ENCODE peak calls at places on chromosomes 1 and 21, in eight cellular contexts. V is dorsolateral prefrontal cortex, W is cardiac fibroblast, B is lower lobe of right lung, R is progenitor cell of endocrine pancreas, Y is endothelial cell of umbilical vein, M is H9, X is CD14-positive monocyte. D is an unnamed sample.

GRCh38 chr1:33003657-33004056 is 33.0 kb downstream of the AK2 start:
- DNase-seq in W (no peak), Y (no peak), V (no peak), R (no peak), X (no peak), M (no peak), B (no peak), D (no peak)

GRCh38 chr1:103529746-103530145 is 4.2 kb downstream of the RNPC3 start:
- DNase-seq in B (no peak), X (no peak), M (no peak), Y (no peak), R (no peak), W (peak), V (peak), D (no peak)

GRCh38 chr1:47782414-47783165 is 214.6 kb downstream of the TRABD2B start:
- DNase-seq in X (no peak), V (no peak), M (no peak), W (no peak), Y (no peak), B (no peak), R (no peak), D (no peak)

GRCh38 chr1:145845514-145846161 is at the start of gene NUDT17:
- DNase-seq in W (peak), Y (peak), R (peak), X (peak), M (peak), V (peak), B (peak), D (peak)

GRCh38 chr1:112735752-112736151 is 20.6 kb upstream of the PPM1J start:
- DNase-seq in M (no peak), X (no peak), V (no peak), B (no peak), W (peak), R (no peak), Y (peak), D (no peak)

GRCh38 chr1:13730751-13731482 is 30.9 kb downstream of the PRDM2 start:
- DNase-seq in W (no peak), B (peak), X (peak), Y (peak), R (no peak), V (no peak), M (no peak), D (peak)

GRCh38 chr1:25715888-25716287 is 84.1 kb upstream of the SELENON start:
- DNase-seq in V (no peak), B (no peak), W (no peak), M (no peak), X (no peak), Y (no peak), R (no peak), D (no peak)

GRCh38 chr1:84960371-84960770 is 36.5 kb downstream of the MCOLN2 start:
- DNase-seq in V (no peak), Y (no peak), M (no peak), W (peak), X (no peak), B (no peak), R (no peak), D (no peak)

GRCh38 chr1:35544976-35545375 is 12.2 kb downstream of the KIAA0319L start:
- DNase-seq in R (no peak), M (peak), W (peak), X (peak), B (no peak), V (no peak), Y (no peak), D (peak)

GRCh38 chr1:184866582-184866981 is 107.7 kb downstream of the NIBAN1 start:
- DNase-seq in M (no peak), B (no peak), W (no peak), Y (no peak), V (no peak), X (no peak), R (no peak), D (no peak)

GRCh38 chr1:24420547-24420946 is 4.9 kb downstream of the NIPAL3 start:
- DNase-seq in M (no peak), W (no peak), X (no peak), V (no peak), Y (no peak), R (no peak), B (no peak), D (no peak)

GRCh38 chr1:116521186-116521585 is 49.6 kb downstream of the CD58 start:
- DNase-seq in B (no peak), W (peak), Y (no peak), R (no peak), V (no peak), X (no peak), M (no peak), D (no peak)

GRCh38 chr1:179082308-179083030 is 599 bp downstream of the TOR3A start:
- DNase-seq in M (peak), W (no peak), B (no peak), Y (peak), R (no peak), X (no peak), V (no peak), D (peak)

GRCh38 chr1:239212841-239213240 is 173.5 kb upstream of the CHRM3 start:
- DNase-seq in R (no peak), Y (no peak), M (no peak), X (no peak), W (no peak), B (no peak), V (no peak), D (no peak)

GRCh38 chr1:111191496-111191895 is 8.9 kb downstream of the DENND2D start:
- DNase-seq in B (no peak), R (no peak), M (no peak), V (no peak), X (no peak), Y (no peak), W (peak), D (peak)

GRCh38 chr1:3498246-3498930 is 43.9 kb downstream of the ARHGEF16 start:
- DNase-seq in X (no peak), W (no peak), R (no peak), B (no peak), M (no peak), Y (no peak), V (no peak), D (no peak)

GRCh38 chr1:60483471-60483870 is 409.9 kb upstream of the C1orf87 start:
- DNase-seq in Y (no peak), V (no peak), W (no peak), M (no peak), R (no peak), B (no peak), X (no peak), D (no peak)

GRCh38 chr1:36513676-36514473 is 31.2 kb upstream of the CSF3R start:
- DNase-seq in V (no peak), B (no peak), R (no peak), M (no peak), W (no peak), X (peak), Y (no peak), D (no peak)

GRCh38 chr1:62218603-62219002 is 24.0 kb downstream of the L1TD1 start:
- DNase-seq in B (no peak), R (no peak), Y (no peak), V (no peak), X (no peak), W (no peak), M (no peak), D (no peak)

GRCh38 chr1:232557096-232557495 is 72.8 kb downstream of the SIPA1L2 start:
- DNase-seq in X (no peak), V (no peak), M (no peak), B (no peak), W (no peak), R (no peak), Y (no peak), D (no peak)

GRCh38 chr1:94702440-94702810 is 117.7 kb upstream of the SLC44A3 start:
- DNase-seq in Y (no peak), W (peak), B (no peak), V (no peak), R (no peak), X (no peak), M (no peak), D (no peak)

GRCh38 chr21:26085100-26085499 is 85.5 kb downstream of the APP start:
- DNase-seq in X (no peak), W (no peak), M (no peak), V (no peak), Y (no peak), B (no peak), R (no peak), D (no peak)

GRCh38 chr1:245671966-245672767 is 517.4 kb downstream of the KIF26B start:
- DNase-seq in V (no peak), B (no peak), X (no peak), W (no peak), R (no peak), Y (no peak), M (peak), D (no peak)

GRCh38 chr21:45592208-45592619 is 50.0 kb upstream of the SLC19A1 start:
- DNase-seq in X (no peak), V (peak), W (no peak), M (no peak), B (peak), Y (no peak), R (no peak), D (peak)

GRCh38 chr1:214573386-214574358 is 22.3 kb upstream of the PTPN14 start:
- DNase-seq in M (no peak), V (no peak), X (no peak), R (no peak), W (peak), Y (no peak), B (no peak), D (no peak)

GRCh38 chr1:232551281-232551835 is 78.6 kb downstream of the SIPA1L2 start:
- DNase-seq in X (no peak), M (no peak), Y (no peak), R (no peak), B (no peak), W (no peak), V (no peak), D (no peak)

GRCh38 chr1:38667626-38668025 is 191.9 kb downstream of the RRAGC start:
- DNase-seq in B (no peak), X (no peak), Y (no peak), R (no peak), M (peak), W (no peak), V (no peak), D (no peak)

GRCh38 chr1:53125623-53126360 is 16.6 kb downstream of the SLC1A7 start:
- DNase-seq in M (no peak), R (no peak), B (no peak), X (peak), Y (no peak), V (peak), W (no peak), D (no peak)

GRCh38 chr1:92599184-92599583 is 112.5 kb upstream of the GFI1 start:
- DNase-seq in X (no peak), B (no peak), M (no peak), W (peak), Y (peak), V (no peak), R (no peak), D (peak)

GRCh38 chr1:17852383-17852782 is 97.2 kb downstream of the ACTL8 start:
- DNase-seq in B (peak), Y (no peak), V (no peak), W (no peak), X (no peak), R (no peak), M (no peak), D (no peak)

GRCh38 chr1:58047265-58047858 is 499.2 kb downstream of the OMA1 start:
- DNase-seq in R (peak), W (peak), B (no peak), X (no peak), M (no peak), Y (peak), V (no peak), D (peak)

GRCh38 chr1:58041621-58042020 is 504.9 kb downstream of the OMA1 start:
- DNase-seq in X (no peak), Y (no peak), W (no peak), V (no peak), B (no peak), M (no peak), R (no peak), D (no peak)

GRCh38 chr1:58045094-58045493 is 501.4 kb downstream of the OMA1 start:
- DNase-seq in B (no peak), X (no peak), V (no peak), R (no peak), M (peak), W (no peak), Y (no peak), D (no peak)
- TF ChIP-seq CTCF in B (no peak), X (no peak), V (no peak), R (no peak), M (peak), W (no peak), Y (no peak), D (no peak)

DNA sequence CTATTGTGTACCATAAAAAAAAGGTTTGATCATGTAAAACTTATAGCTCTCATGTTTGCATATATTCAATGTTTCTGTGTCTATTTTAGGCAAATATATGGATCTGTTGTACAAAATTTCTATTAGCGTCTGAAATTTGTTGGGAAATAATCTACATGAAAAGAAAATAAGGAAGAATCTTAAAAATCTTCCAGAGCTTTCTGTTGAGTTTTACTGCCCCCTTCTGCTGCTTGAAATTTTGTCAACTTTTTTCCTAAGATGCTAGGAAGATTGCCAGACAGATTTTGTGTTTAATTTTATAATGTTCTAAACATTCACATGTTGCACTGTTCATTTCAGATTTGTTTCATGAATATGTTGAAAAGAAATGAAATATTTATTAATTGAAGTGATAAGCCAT is 2.5 kb upstream of the PTGS2 start:
- DNase-seq in Y (peak), V (no peak), M (no peak), R (no peak), W (peak), X (no peak), B (no peak), D (no peak)
- TF ChIP-seq CTCF in Y (no peak), V (no peak), M (peak), R (no peak), W (peak), X (peak), B (peak), D (no peak)

GRCh38 chr1:167995038-167995437 is 58.2 kb upstream of the MPC2 start:
- DNase-seq in R (no peak), Y (no peak), V (no peak), W (peak), B (no peak), X (no peak), M (no peak), D (no peak)
- TF ChIP-seq CTCF in R (no peak), Y (no peak), V (no peak), W (no peak), B (no peak), X (no peak), M (no peak), D (no peak)

GRCh38 chr1:6223617-6224016 is 12.1 kb downstream of the ICMT start:
- DNase-seq in X (no peak), V (no peak), B (no peak), Y (no peak), M (no peak), R (no peak), W (no peak), D (no peak)

GRCh38 chr1:6220236-6220635 is 14.3 kb downstream of the RNF207 start:
- DNase-seq in V (no peak), M (no peak), X (no peak), R (no peak), B (no peak), W (no peak), Y (no peak), D (no peak)

GRCh38 chr1:6222644-6223043 is 13.1 kb downstream of the ICMT start:
- DNase-seq in Y (no peak), M (no peak), W (peak), R (no peak), X (no peak), V (no peak), B (no peak), D (no peak)

GRCh38 chr1:6218380-6218779 is 12.5 kb downstream of the RNF207 start:
- DNase-seq in W (no peak), B (no peak), R (no peak), X (no peak), M (no peak), V (no peak), Y (no peak), D (no peak)

GRCh38 chr1:6221210-6221784 is 14.5 kb downstream of the ICMT start:
- DNase-seq in V (no peak), W (no peak), Y (no peak), X (no peak), M (no peak), B (no peak), R (no peak), D (no peak)
- TF ChIP-seq CTCF in V (no peak), W (no peak), Y (no peak), X (no peak), M (no peak), B (no peak), R (no peak), D (no peak)

GRCh38 chr1:22749503-22749902 is 38.9 kb downstream of the EPHB2 start:
- DNase-seq in W (no peak), Y (no peak), X (no peak), B (no peak), M (no peak), V (no peak), R (no peak), D (no peak)

GRCh38 chr1:22747735-22748073 is 37.1 kb downstream of the EPHB2 start:
- DNase-seq in X (no peak), M (no peak), B (no peak), R (no peak), W (no peak), Y (no peak), V (no peak), D (no peak)

GRCh38 chr1:22745675-22746585 is 35.3 kb downstream of the EPHB2 start:
- DNase-seq in Y (peak), W (peak), B (no peak), R (no peak), V (no peak), M (no peak), X (peak), D (no peak)

GRCh38 chr1:22749919-22750670 is 39.5 kb downstream of the EPHB2 start:
- DNase-seq in X (peak), Y (peak), V (no peak), M (no peak), B (no peak), W (peak), R (no peak), D (peak)

GRCh38 chr1:22747021-22747734 is 36.5 kb downstream of the EPHB2 start:
- DNase-seq in W (peak), B (no peak), X (no peak), Y (peak), V (no peak), M (no peak), R (no peak), D (no peak)
- TF ChIP-seq CTCF in W (no peak), B (no peak), X (no peak), Y (no peak), V (no peak), M (no peak), R (no peak), D (no peak)

DNA sequence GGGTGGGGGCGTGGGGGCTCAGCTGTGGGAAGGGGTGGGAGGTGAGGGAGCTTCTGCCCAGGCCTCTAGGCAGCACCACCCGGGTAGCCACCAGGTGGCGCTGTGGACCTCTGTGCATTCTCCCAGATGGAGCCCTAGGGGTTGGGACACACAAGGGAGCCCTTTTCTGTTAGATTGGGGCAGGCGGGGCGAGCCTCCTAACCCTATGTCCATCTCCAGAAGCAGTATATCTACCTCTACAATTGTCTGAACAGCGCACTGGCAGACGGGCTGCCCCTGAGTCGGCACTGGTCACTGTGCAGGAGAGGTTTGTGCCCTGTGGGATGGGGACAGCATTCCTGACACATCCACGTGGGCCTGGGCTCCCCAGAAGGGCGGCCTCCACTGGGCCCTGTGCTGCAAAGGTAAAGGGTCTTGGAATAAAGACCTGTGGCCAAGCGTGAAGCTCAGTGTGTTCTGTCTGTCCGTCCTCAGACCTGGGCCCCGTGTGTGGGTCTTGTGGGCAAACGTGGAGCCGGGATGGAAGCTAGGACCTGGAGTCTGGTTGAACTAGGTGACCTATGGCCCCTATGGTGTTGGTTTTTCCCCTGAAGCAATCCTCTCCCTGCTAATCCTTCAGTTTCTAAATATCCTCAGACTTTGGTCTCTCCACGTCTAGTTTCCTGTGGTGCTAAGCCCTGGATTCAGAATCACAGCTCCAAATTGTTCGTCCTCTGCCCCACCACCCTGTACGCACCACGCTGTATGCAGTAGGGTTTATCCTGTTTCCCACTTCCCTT is 4.4 kb upstream of the LGR6 start:
- DNase-seq in R (peak), W (peak), M (peak), V (peak), Y (peak), B (peak), X (no peak), D (peak)
- TF ChIP-seq CTCF in R (peak), W (peak), M (peak), V (peak), Y (peak), B (peak), X (peak), D (peak)